ENCODE peak calls at places on chromosomes 16 and 17, in eight cellular contexts. H is naive thymus-derived CD4-positive, alpha-beta T cell; N is activated CD8-positive, alpha-beta memory T cell treated with anti-CD3 and anti-CD28 coated beads for 4 hours; R is CD8-positive, alpha-beta memory T cell; D is HS-5; B is activated T-helper 9 cell treated with anti-CD3 and anti-CD28 coated beads, Interleukin-2, amount 50 U/mL, for 16 hours; S is thoracic aorta; X is activated CD4-positive, alpha-beta T cell treated with anti-CD3 and anti-CD28 coated beads for 24 hours. L is an unnamed sample.

GRCh38 chr16:86507173-86508027 is 2.9 kb upstream of the FOXF1 start:
- DNase-seq in H (no peak), N (no peak), R (no peak), D (no peak), B (no peak), S (no peak), X (no peak), L (no peak)

GRCh38 chr17:7249830-7250229 is 1.7 kb downstream of the CTDNEP1 start:
- DNase-seq in H (no peak), N (no peak), R (no peak), D (no peak), B (no peak), S (no peak), X (no peak), L (no peak)

GRCh38 chr17:33954597-33954996 is 300.5 kb upstream of the CCL2 start:
- DNase-seq in H (no peak), N (no peak), R (no peak), D (no peak), B (no peak), S (no peak), X (no peak), L (no peak)

GRCh38 chr16:49890876-49891275 is 35.0 kb upstream of the ZNF423 start:
- DNase-seq in H (no peak), N (no peak), R (no peak), D (no peak), B (no peak), S (no peak), X (peak), L (no peak)

GRCh38 chr16:62644030-62644812 is 608.0 kb upstream of the CDH8 start:
- DNase-seq in H (no peak), N (no peak), R (no peak), D (no peak), B (no peak), S (no peak), X (no peak), L (no peak)

GRCh38 chr17:61403846-61404701 is 4.4 kb downstream of the TBX2 start:
- DNase-seq in H (no peak), N (no peak), R (no peak), D (no peak), B (no peak), S (no peak), X (no peak), L (no peak)

GRCh38 chr16:82936941-82937551 is 310.3 kb downstream of the CDH13 start:
- DNase-seq in H (no peak), N (no peak), R (no peak), D (no peak), B (no peak), S (no peak), X (no peak), L (no peak)

GRCh38 chr16:30416047-30416603 is 8.7 kb downstream of the ZNF771 start:
- DNase-seq in H (no peak), N (no peak), R (no peak), D (no peak), B (no peak), S (no peak), X (no peak), L (no peak)

GRCh38 chr16:64150193-64150592 is 971.7 kb downstream of the CDH11 start:
- DNase-seq in H (no peak), N (no peak), R (no peak), D (no peak), B (no peak), S (no peak), X (no peak), L (no peak)

GRCh38 chr16:68081796-68082567 is 3.2 kb upstream of the NFATC3 start:
- DNase-seq in H (no peak), N (no peak), R (no peak), D (no peak), B (no peak), S (no peak), X (no peak), L (no peak)

GRCh38 chr16:87627542-87628245 is 25.4 kb downstream of the JPH3 start:
- DNase-seq in H (no peak), N (no peak), R (no peak), D (no peak), B (no peak), S (no peak), X (no peak), L (no peak)

GRCh38 chr17:8133398-8133797 is 9.5 kb upstream of the HES7 start:
- DNase-seq in H (no peak), N (no peak), R (no peak), D (no peak), B (no peak), S (no peak), X (no peak), L (no peak)

GRCh38 chr16:67246081-67246944 is 968 bp downstream of the FHOD1 start:
- DNase-seq in H (peak), N (no peak), R (peak), D (no peak), B (no peak), S (no peak), X (peak), L (no peak)

GRCh38 chr16:1763521-1764511 is 7.5 kb downstream of the NME3 start:
- DNase-seq in H (no peak), N (no peak), R (no peak), D (no peak), B (no peak), S (no peak), X (no peak), L (no peak)

GRCh38 chr17:12395733-12396354 is 269.8 kb upstream of the MYOCD start:
- DNase-seq in H (no peak), N (no peak), R (no peak), D (no peak), B (no peak), S (no peak), X (peak), L (no peak)